ENCODE peak calls at places on chromosome 16, in four cellular contexts. V is thyroid gland; F is NCI-H748 treated with DMSO at 0.1 percent for 48 hours; O is activated CD8-positive, alpha-beta memory T cell treated with anti-CD3 and anti-CD28 coated beads, Interleukin-2, amount 50 U/mL, for 4 hours. E is an unnamed sample.

GRCh38 chr16:84881702-84882521 is 62.1 kb downstream of the CRISPLD2 start:
- DNase-seq in V (no peak), F (no peak), O (no peak), E (no peak)

GRCh38 chr16:89704281-89704680 is 2.8 kb upstream of the SPATA2L start:
- DNase-seq in F (no peak), V (no peak), O (peak), E (no peak)

GRCh38 chr16:69105501-69106361 is at the start of gene HAS3:
- DNase-seq in V (peak), O (no peak), F (peak), E (peak)

GRCh38 chr16:53152321-53152720 is 97.5 kb downstream of the CHD9 start:
- DNase-seq in V (no peak), F (no peak), O (no peak), E (no peak)

GRCh38 chr16:23466162-23466885 is 13.3 kb upstream of the COG7 start:
- DNase-seq in F (no peak), V (no peak), O (no peak), E (no peak)

GRCh38 chr16:57795431-57795878 is 6.8 kb downstream of the KIFC3 start:
- DNase-seq in F (no peak), O (peak), V (peak), E (peak)

GRCh38 chr16:23324727-23325126 is 22.6 kb downstream of the SCNN1B start:
- DNase-seq in F (peak), O (no peak), V (peak), E (peak)

GRCh38 chr16:73792199-73793108 is 504.2 kb upstream of the PSMD7 start:
- DNase-seq in V (no peak), O (no peak), F (no peak), E (no peak)

GRCh38 chr16:66520406-66521194 is 29.3 kb downstream of the TK2 start:
- DNase-seq in O (no peak), V (no peak), F (no peak), E (no peak)

GRCh38 chr16:17459903-17460521 is 10.7 kb downstream of the XYLT1 start:
- DNase-seq in V (no peak), F (no peak), O (no peak), E (no peak)

E was measured in NCI-H2081.